ENCODE peak calls at places on chromosomes 16 and 17, in four cellular contexts. E is activated T-helper 2 cell treated with anti-CD3 and anti-CD28 coated beads, Interferon-gamma antibody, Interleukin-2, Interleukin-4, amounts not matched to agents 10 μg/mL and 5 μg/mL and 100 μg/mL, durations not matched to agents 14 hours and 24 hours and 36 hours; S is GM18507; A is stimulated activated CD4-positive, alpha-beta T cell treated with anti-CD3 and anti-CD28 coated beads, Interleukin-1b, Interleukin-23, amount 100 ng/mL, for 1 hour. Y is an unnamed sample.

GRCh38 chr17:76092526-76093413 is 10.8 kb downstream of the EXOC7 start:
- DNase-seq in S (no peak), E (no peak), A (no peak), Y (no peak)

GRCh38 chr16:68234188-68235104 is 1.5 kb downstream of the ESRP2 start:
- DNase-seq in A (no peak), S (no peak), E (no peak), Y (peak)

GRCh38 chr17:48841395-48841831 is 10.6 kb downstream of the CALCOCO2 start:
- DNase-seq in E (peak), A (no peak), S (peak), Y (no peak)

GRCh38 chr16:50185005-50185505 is 31.9 kb downstream of the TENT4B start:
- DNase-seq in S (no peak), A (no peak), E (no peak), Y (no peak)

GRCh38 chr16:10312784-10313724 is 72.8 kb upstream of the ATF7IP2 start:
- DNase-seq in A (no peak), E (no peak), S (no peak), Y (no peak)

GRCh38 chr17:75604034-75604695 is 16.6 kb downstream of the MYO15B start:
- DNase-seq in A (no peak), S (no peak), E (no peak), Y (no peak)

GRCh38 chr16:4561565-4561964 is 5.4 kb downstream of the C16orf96 start:
- DNase-seq in A (no peak), S (no peak), E (no peak), Y (no peak)

GRCh38 chr16:24876231-24876630 is 30.5 kb downstream of the SLC5A11 start:
- DNase-seq in E (no peak), A (no peak), S (no peak), Y (no peak)

GRCh38 chr16:57838161-57838560 is 35.9 kb upstream of the KIFC3 start:
- DNase-seq in A (no peak), S (no peak), E (no peak), Y (no peak)

GRCh38 chr16:53041196-53041977 is 11.3 kb downstream of the CHD9NB start:
- DNase-seq in S (no peak), E (no peak), A (no peak), Y (no peak)

GRCh38 chr17:32551186-32551955 is 64.6 kb downstream of the CDK5R1 start:
- DNase-seq in A (no peak), S (peak), E (no peak), Y (no peak)

GRCh38 chr16:67708368-67708771 is 10.7 kb downstream of the GFOD2 start:
- DNase-seq in E (no peak), A (no peak), S (no peak), Y (no peak)

GRCh38 chr16:66484453-66485213 is 57.5 kb downstream of the BEAN1 start:
- DNase-seq in E (no peak), S (no peak), A (no peak), Y (no peak)

GRCh38 chr16:50683689-50684374 is 2.7 kb upstream of the SNX20 start:
- DNase-seq in A (no peak), S (no peak), E (peak), Y (no peak)

GRCh38 chr16:2331932-2332267 is 8.6 kb downstream of the ABCA3 start:
- DNase-seq in E (no peak), A (no peak), S (no peak), Y (no peak)

GRCh38 chr16:21708533-21709115 is 44.9 kb downstream of the OTOA start:
- DNase-seq in A (peak), S (peak), E (peak), Y (peak)

GRCh38 chr16:88353691-88354090 is 29.1 kb upstream of the ZNF469 start:
- DNase-seq in S (no peak), E (no peak), A (no peak), Y (no peak)

GRCh38 chr17:77609553-77610517 is 348.7 kb upstream of the TNRC6C start:
- DNase-seq in E (peak), A (peak), S (peak), Y (no peak)

GRCh38 chr17:42131971-42132370 is 9.4 kb downstream of the HSPB9 start:
- DNase-seq in E (no peak), A (no peak), S (no peak), Y (no peak)

GRCh38 chr16:1331712-1332617 is 1.5 kb upstream of the BAIAP3 start:
- DNase-seq in A (no peak), E (peak), S (peak), Y (peak)

GRCh38 chr16:47849736-47850135 is 306.1 kb downstream of the ABCC12 start:
- DNase-seq in A (no peak), E (no peak), S (no peak), Y (no peak)

GRCh38 chr16:87203060-87203656 is 114.0 kb downstream of the C16orf95 start:
- DNase-seq in S (peak), A (peak), E (peak), Y (peak)

GRCh38 chr16:87231295-87231694 is 85.9 kb downstream of the C16orf95 start:
- DNase-seq in A (no peak), S (no peak), E (no peak), Y (no peak)

GRCh38 chr17:60422162-60422665 is at the start of gene CHCT1:
- DNase-seq in E (no peak), A (no peak), S (no peak), Y (no peak)

GRCh38 chr16:65641049-65641448 is 519.2 kb upstream of the CDH11 start:
- DNase-seq in S (no peak), A (no peak), E (no peak), Y (no peak)

GRCh38 chr16:24041834-24042631 is 206.2 kb downstream of the PRKCB start:
- DNase-seq in S (peak), E (peak), A (peak), Y (peak)

GRCh38 chr17:46056800-46057304 is 57.8 kb downstream of the STH start:
- DNase-seq in E (no peak), A (no peak), S (no peak), Y (no peak)

GRCh38 chr16:68901910-68902309 is 58.6 kb downstream of the TANGO6 start:
- DNase-seq in A (no peak), E (no peak), S (no peak), Y (no peak)

GRCh38 chr16:55359946-55360345 is 35.9 kb downstream of the IRX6 start:
- DNase-seq in S (no peak), E (no peak), A (no peak), Y (no peak)

GRCh38 chr16:66911112-66911511 is 7.6 kb downstream of the CDH16 start:
- DNase-seq in E (no peak), A (no peak), S (no peak), Y (no peak)